ENCODE peak calls at places on chromosomes 3 and 15, in eight cellular contexts. V is CD4-positive, alpha-beta T cell; F is effector memory CD8-positive, alpha-beta T cell; A is right cardiac atrium; J is neural crest cell; T is cortex of kidney; S is stimulated activated CD4-positive, alpha-beta T cell treated with anti-CD3 and anti-CD28 coated beads, Interleukin-15, amount 100 ng/mL, for 1 hour; R is HT1080. D is an unnamed sample.

GRCh38 chr15:66508293-66508883 is 3.3 kb downstream of the ZWILCH start:
- DNase-seq in V (no peak), F (no peak), A (no peak), J (no peak), T (no peak), S (no peak), R (no peak), D (no peak)

GRCh38 chr15:64461577-64462162 is 1.3 kb downstream of the ZNF609 start:
- DNase-seq in V (no peak), F (no peak), A (no peak), J (peak), T (no peak), S (no peak), R (no peak), D (peak)

GRCh38 chr3:141753399-141753798 is 9.8 kb upstream of the GRK7 start:
- DNase-seq in V (no peak), F (no peak), A (no peak), J (no peak), T (no peak), S (no peak), R (no peak), D (no peak)

GRCh38 chr3:70233112-70233511 is 79.3 kb downstream of the MDFIC2 start:
- DNase-seq in V (no peak), F (no peak), A (no peak), J (no peak), T (no peak), S (no peak), R (no peak), D (no peak)

GRCh38 chr3:71978150-71978721 is 193.3 kb upstream of the PROK2 start:
- DNase-seq in V (no peak), F (no peak), A (no peak), J (no peak), T (no peak), S (no peak), R (no peak), D (no peak)

GRCh38 chr3:129525341-129525968 is 3.0 kb upstream of the RHO start:
- DNase-seq in V (no peak), F (no peak), A (no peak), J (no peak), T (no peak), S (no peak), R (peak), D (no peak)

GRCh38 chr3:134838599-134838998 is 43.5 kb downstream of the EPHB1 start:
- DNase-seq in V (no peak), F (no peak), A (no peak), J (no peak), T (no peak), S (no peak), R (no peak), D (no peak)

GRCh38 chr3:23992051-23992628 is 47.1 kb downstream of the NR1D2 start:
- DNase-seq in V (no peak), F (no peak), A (no peak), J (no peak), T (no peak), S (no peak), R (peak), D (peak)

GRCh38 chr3:45475145-45475544 is 86.8 kb downstream of the LARS2 start:
- DNase-seq in V (no peak), F (no peak), A (no peak), J (no peak), T (no peak), S (no peak), R (no peak), D (no peak)

GRCh38 chr15:67915374-67916050 is 75.7 kb upstream of the RNU6-1 start:
- DNase-seq in V (no peak), F (no peak), A (peak), J (no peak), T (no peak), S (no peak), R (no peak), D (no peak)

GRCh38 chr3:193016437-193016887 is 98.8 kb upstream of the MB21D2 start:
- DNase-seq in V (no peak), F (no peak), A (peak), J (no peak), T (no peak), S (no peak), R (peak), D (no peak)

GRCh38 chr3:52323526-52324295 is 7.6 kb downstream of the DNAH1 start:
- DNase-seq in V (no peak), F (no peak), A (peak), J (no peak), T (no peak), S (no peak), R (no peak), D (no peak)

GRCh38 chr15:22786868-22787698 is 639 bp downstream of the NIPA1 start:
- DNase-seq in V (no peak), F (no peak), A (peak), J (peak), T (no peak), S (no peak), R (no peak), D (peak)

GRCh38 chr15:70358871-70359647 is 261.3 kb upstream of the TLE3 start:
- DNase-seq in V (no peak), F (no peak), A (no peak), J (no peak), T (no peak), S (no peak), R (no peak), D (no peak)

GRCh38 chr3:30486386-30486785 is 120.0 kb upstream of the TGFBR2 start:
- DNase-seq in V (no peak), F (no peak), A (no peak), J (no peak), T (no peak), S (no peak), R (no peak), D (no peak)

GRCh38 chr15:41971893-41972340 is 440 bp downstream of the EHD4 start:
- DNase-seq in V (no peak), F (no peak), A (peak), J (peak), T (no peak), S (no peak), R (no peak), D (peak)

GRCh38 chr3:134666885-134667284 is 16.1 kb upstream of the KY start:
- DNase-seq in V (no peak), F (no peak), A (no peak), J (no peak), T (no peak), S (no peak), R (no peak), D (no peak)

GRCh38 chr3:72938471-72939265 is 50.8 kb downstream of the GXYLT2 start:
- DNase-seq in V (no peak), F (peak), A (no peak), J (peak), T (no peak), S (no peak), R (peak), D (no peak)

GRCh38 chr15:61327019-61327631 is 98.0 kb upstream of the RORA start:
- DNase-seq in V (no peak), F (no peak), A (no peak), J (no peak), T (no peak), S (no peak), R (peak), D (no peak)

GRCh38 chr15:48559270-48559669 is 86.2 kb downstream of the FBN1 start:
- DNase-seq in V (no peak), F (no peak), A (no peak), J (no peak), T (no peak), S (no peak), R (peak), D (no peak)

GRCh38 chr3:19769694-19770093 is 164.3 kb downstream of the EFHB start:
- DNase-seq in V (no peak), F (no peak), A (no peak), J (no peak), T (no peak), S (no peak), R (no peak), D (no peak)

GRCh38 chr3:55128201-55128870 is 200.5 kb upstream of the LRTM1 start:
- DNase-seq in V (no peak), F (no peak), A (no peak), J (no peak), T (no peak), S (no peak), R (no peak), D (no peak)

GRCh38 chr3:112638327-112639020 is 2.5 kb downstream of the CCDC80 start:
- DNase-seq in V (no peak), F (no peak), A (peak), J (no peak), T (no peak), S (no peak), R (no peak), D (no peak)

GRCh38 chr15:25170113-25170731 is 215.4 kb downstream of the SNRPN start:
- DNase-seq in V (peak), F (no peak), A (peak), J (no peak), T (no peak), S (no peak), R (no peak), D (no peak)

GRCh38 chr3:195839260-195840010 is 27.7 kb upstream of the MUC4 start:
- DNase-seq in V (no peak), F (no peak), A (no peak), J (no peak), T (no peak), S (no peak), R (no peak), D (peak)

GRCh38 chr3:11774296-11774877 is 72.3 kb downstream of the TAMM41 start:
- DNase-seq in V (no peak), F (no peak), A (no peak), J (peak), T (no peak), S (no peak), R (peak), D (peak)

GRCh38 chr15:100831466-100831865 is 48.2 kb upstream of the ALDH1A3 start:
- DNase-seq in V (no peak), F (no peak), A (no peak), J (no peak), T (no peak), S (no peak), R (no peak), D (peak)

GRCh38 chr3:33115024-33115768 is 1.4 kb downstream of the CRTAP start:
- DNase-seq in V (no peak), F (no peak), A (peak), J (no peak), T (no peak), S (no peak), R (peak), D (no peak)

D was measured in WERI-Rb-1.